ENCODE peak calls at places on chromosome 15, in six cellular contexts. F, H, N, Y, Q and U are unnamed samples.

GRCh38 chr15:48710952-48711495 is 65.5 kb upstream of the FBN1 start:
- DNase-seq in Y (peak; percentile 6), N (no peak), Q (no peak), H (no peak), F (no peak), U (no peak)

GRCh38 chr15:101025896-101026631 is 106.9 kb downstream of the LRRK1 start:
- DNase-seq in H (no peak), Y (no peak), N (no peak), F (no peak), Q (no peak), U (no peak)

GRCh38 chr15:55873024-55873745 is 120.2 kb downstream of the NEDD4 start:
- DNase-seq in N (no peak), H (no peak), Y (peak; percentile 22), Q (peak; percentile 10), F (no peak), U (no peak)

GRCh38 chr15:76347507-76348055 is 11.0 kb downstream of the ISL2 start:
- DNase-seq in F (no peak), Q (no peak), Y (peak; percentile 54), H (no peak), N (no peak), U (no peak)

GRCh38 chr15:55196458-55197361 is at the start of gene RSL24D1:
- DNase-seq in F (peak; percentile 96), N (peak; percentile 97), Y (peak; percentile 97), Q (peak; percentile 90), H (peak; percentile 100), U (peak; percentile 99)

GRCh38 chr15:47742334-47742733 is 25.0 kb downstream of the SEMA6D start:
- DNase-seq in Q (no peak), H (no peak), Y (peak; percentile 8), F (no peak), N (no peak), U (no peak)

GRCh38 chr15:69677403-69677802 is 224.8 kb downstream of the RPLP1 start:
- DNase-seq in Q (no peak), Y (no peak), N (no peak), H (no peak), F (no peak), U (no peak)

GRCh38 chr15:41561777-41562145 is 2.7 kb downstream of the TYRO3 start:
- DNase-seq in F (no peak), Y (peak; percentile 90), Q (no peak), H (peak; percentile 23), N (no peak), U (no peak)

GRCh38 chr15:72796515-72797337 is 13.2 kb upstream of the ADPGK start:
- DNase-seq in N (peak; percentile 15), H (peak; percentile 75), Y (peak; percentile 81), F (peak; percentile 19), Q (peak; percentile 93), U (peak; percentile 55)

GRCh38 chr15:59186501-59186900 is 20.1 kb upstream of the LDHAL6B start:
- DNase-seq in Y (no peak), F (no peak), H (peak; percentile 64), N (no peak), Q (no peak), U (no peak)

GRCh38 chr15:64430000-64430735 is 30.2 kb upstream of the ZNF609 start:
- DNase-seq in N (no peak), H (peak; percentile 91), Q (no peak), F (no peak), Y (peak; percentile 68), U (peak; percentile 31)

GRCh38 chr15:35784745-35785144 is 238.8 kb upstream of the DPH6 start:
- DNase-seq in F (no peak), Y (no peak), N (no peak), Q (no peak), H (no peak), U (no peak)

GRCh38 chr15:43218908-43219706 is 1.7 kb downstream of the EPB42 start:
- DNase-seq in N (no peak), H (peak; percentile 68), Q (peak; percentile 78), F (peak; percentile 13), Y (peak; percentile 86), U (no peak)

GRCh38 chr15:93070136-93070535 is 18.9 kb downstream of the RGMA start:
- DNase-seq in H (no peak), N (no peak), Y (no peak), Q (no peak), F (peak; percentile 30), U (no peak)

GRCh38 chr15:48425051-48425450 is 93.8 kb downstream of the DUT start:
- DNase-seq in Y (no peak), H (no peak), N (no peak), Q (no peak), F (no peak), U (no peak)

GRCh38 chr15:52682776-52683175 is 3.6 kb upstream of the ATOSA start:
- DNase-seq in N (no peak), F (peak; percentile 26), H (no peak), Y (no peak), Q (no peak), U (peak; percentile 44)

GRCh38 chr15:73038186-73038585 is 14.1 kb upstream of the NEO1 start:
- DNase-seq in Q (no peak), H (no peak), F (no peak), N (no peak), Y (no peak), U (no peak)

GRCh38 chr15:47188766-47189507 is 528.4 kb upstream of the SEMA6D start:
- DNase-seq in Q (no peak), N (no peak), H (no peak), Y (no peak), F (no peak), U (no peak)

GRCh38 chr15:71440479-71441071 is 325.3 kb downstream of the THSD4 start:
- DNase-seq in Q (peak; percentile 48), H (peak; percentile 71), F (peak; percentile 67), N (peak; percentile 68), Y (peak; percentile 28), U (peak; percentile 61)

GRCh38 chr15:71444032-71444810 is 328.9 kb downstream of the THSD4 start:
- DNase-seq in H (no peak), F (peak; percentile 38), Y (no peak), Q (no peak), N (no peak), U (no peak)

GRCh38 chr15:62940755-62941361 is 101.7 kb upstream of the TPM1 start:
- DNase-seq in N (no peak), Q (peak; percentile 44), H (peak; percentile 98), F (peak; percentile 78), Y (no peak), U (peak; percentile 69)

GRCh38 chr15:50840520-50840919 is 68.0 kb upstream of the AP4E1 start:
- DNase-seq in Y (no peak), Q (no peak), H (no peak), F (no peak), N (no peak), U (no peak)

GRCh38 chr15:35738370-35738769 is 192.4 kb upstream of the DPH6 start:
- DNase-seq in N (peak; percentile 64), H (peak; percentile 72), Q (no peak), F (peak; percentile 77), Y (no peak), U (no peak)

GRCh38 chr15:25783607-25784131 is 79.5 kb downstream of the ATP10A start:
- DNase-seq in F (peak; percentile 28), Q (no peak), N (no peak), H (peak; percentile 72), Y (peak; percentile 68), U (no peak)

GRCh38 chr15:57388199-57388863 is 12.0 kb downstream of the CGNL1 start:
- DNase-seq in H (peak; percentile 26), N (no peak), Q (no peak), F (no peak), Y (no peak), U (no peak)

GRCh38 chr15:57387644-57388076 is 11.4 kb downstream of the CGNL1 start:
- DNase-seq in Y (no peak), F (no peak), N (no peak), Q (no peak), H (no peak), U (no peak)

GRCh38 chr15:57391537-57391936 is 15.2 kb downstream of the CGNL1 start:
- DNase-seq in N (no peak), F (no peak), H (no peak), Y (no peak), Q (no peak), U (no peak)

GRCh38 chr15:57390583-57390982 is 14.3 kb downstream of the CGNL1 start:
- DNase-seq in N (no peak), Y (no peak), H (no peak), F (no peak), Q (no peak), U (no peak)

GRCh38 chr15:57389991-57390390 is 13.7 kb downstream of the CGNL1 start:
- DNase-seq in Y (no peak), N (no peak), F (no peak), Q (no peak), H (no peak), U (no peak)
- H3K4me1 ChIP-seq in Y (peaks cover 34% of the 10 kb centered on the region), N (no peaks in the 10 kb centered on the region), F (peaks cover 3% of the 10 kb centered on the region), Q (peaks cover 21% of the 10 kb centered on the region), H (peaks cover 5% of the 10 kb centered on the region), U (no peaks in the 10 kb centered on the region)

DNA sequence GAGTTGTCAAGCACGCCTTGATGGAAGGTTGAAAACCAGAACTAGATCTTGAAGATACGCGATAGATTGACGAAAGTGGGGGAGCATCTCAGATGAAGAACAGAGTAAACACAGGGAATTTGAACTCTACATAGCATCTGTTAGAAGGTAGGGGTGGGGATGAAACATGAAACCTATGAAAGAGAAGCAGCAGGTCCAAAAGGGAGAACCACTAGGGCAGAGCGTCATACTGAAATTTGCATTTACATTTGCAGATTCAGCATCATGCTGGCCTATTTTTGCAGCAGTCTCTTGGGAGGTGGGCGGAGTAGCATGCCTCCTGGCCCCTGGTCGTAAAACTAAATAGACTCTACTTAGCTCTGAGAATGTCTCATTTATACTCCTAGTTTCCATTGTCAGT is 46.1 kb upstream of the RASGRP1 start:
- DNase-seq in F (no peak), H (no peak), N (no peak), Q (no peak), Y (no peak), U (no peak)
- TF ChIP-seq EZH2phosphoT487 in F (no peak), H (no peak), N (no peak), Q (no peak), Y (no peak), U (no peak)

DNA sequence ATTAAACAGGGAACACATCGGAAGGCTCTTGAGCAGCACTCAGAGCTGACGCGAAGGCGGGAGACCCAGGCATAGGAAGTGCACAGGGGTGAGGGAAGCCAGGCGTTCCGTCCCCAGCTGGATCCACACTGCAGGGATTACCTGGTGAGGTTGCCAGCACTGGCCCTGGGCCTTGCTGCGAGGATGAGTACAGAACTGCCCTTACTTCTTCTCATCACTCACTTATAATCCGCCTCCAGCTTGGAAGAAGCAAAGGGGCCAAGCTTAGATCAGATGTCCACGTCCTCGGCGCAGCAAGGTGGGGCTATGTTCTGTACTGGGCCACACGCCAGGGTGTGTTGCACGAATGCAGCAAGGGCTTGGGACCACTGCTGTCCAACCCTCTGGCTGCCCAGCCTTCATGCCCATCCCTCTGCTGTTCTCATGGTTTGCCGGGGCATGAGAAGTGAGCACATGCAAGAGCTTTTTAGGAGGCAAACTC is 124.1 kb upstream of the SMAD3 start:
- DNase-seq in N (no peak), Y (no peak), H (peak; percentile 37), Q (no peak), F (no peak), U (no peak)
- H3K9ac ChIP-seq in N (no peak overlapping the region), Y (no peak overlapping the region), H (peak overlapping the region; percentile 16), Q (no peak overlapping the region), F (no peak overlapping the region), U (no peak overlapping the region)

DNA sequence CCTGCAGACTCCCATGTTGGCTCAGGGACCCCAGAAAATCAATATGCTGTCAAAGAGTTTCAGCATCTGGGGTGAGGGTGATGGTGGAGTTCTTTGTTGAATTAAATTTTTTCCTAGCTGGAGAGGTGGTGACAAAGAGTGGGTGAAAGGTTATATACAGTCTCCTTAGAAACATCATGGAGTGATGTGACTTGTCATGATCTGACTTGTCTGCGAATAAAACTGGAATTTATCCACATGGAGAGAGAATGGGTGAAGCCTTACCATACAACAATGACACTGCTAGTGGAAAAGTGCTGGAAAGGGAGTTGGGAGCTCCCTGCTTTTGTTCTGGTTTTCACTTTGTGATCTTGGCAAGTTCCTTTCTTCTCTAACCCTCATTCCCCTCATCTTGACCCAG is 75.0 kb downstream of the ARNT2 start:
- DNase-seq in Q (no peak), F (no peak), Y (no peak), N (no peak), H (no peak), U (no peak)
- H3K4me1 ChIP-seq in Q (no peaks in the 10 kb centered on the region), F (no peaks in the 10 kb centered on the region), Y (peaks cover under 1% of the 10 kb centered on the region), N (no peaks in the 10 kb centered on the region), H (peaks cover 44% of the 10 kb centered on the region), U (no peaks in the 10 kb centered on the region)